ENCODE peak calls at places on chromosomes 13 and 19, in ten cellular contexts. T is germinal center, D is NCI-H774, Z is OCI-LY7, J is tibial nerve, A is progenitor cell of endocrine pancreas, P is globus pallidus, S is HS-5, R is A172, Q is PC-9. Y is an unnamed sample.

GRCh38 chr19:1164684-1165531 is 9.2 kb downstream of the SBNO2 start:
- DNase-seq in S (no peak), D (no peak), J (no peak), A (no peak), T (no peak), R (no peak), Q (peak; percentile 26), Z (no peak), P (no peak), Y (no peak)

GRCh38 chr13:31261241-31261640 is 61.5 kb downstream of the B3GLCT start:
- DNase-seq in Q (no peak), R (no peak), Z (no peak), P (no peak), T (no peak), A (no peak), J (no peak), S (no peak), D (no peak), Y (no peak)

GRCh38 chr13:30873519-30873918 is 32.6 kb upstream of the MEDAG start:
- DNase-seq in Q (no peak), Z (no peak), P (no peak), D (no peak), R (peak; percentile 14), S (no peak), A (no peak), T (no peak), J (no peak), Y (no peak)

GRCh38 chr19:33677745-33678426 is 56.1 kb downstream of the CHST8 start:
- DNase-seq in R (no peak), Z (no peak), P (no peak), T (no peak), S (no peak), J (no peak), D (no peak), A (peak; percentile 41), Q (no peak), Y (no peak)

GRCh38 chr13:101150998-101151397 is 265.3 kb downstream of the NALCN start:
- DNase-seq in Q (no peak), D (no peak), S (no peak), J (peak; percentile 23), A (no peak), R (no peak), T (peak; percentile 10), P (peak; percentile 30), Z (no peak), Y (no peak)

GRCh38 chr19:38006361-38007045 is 99.5 kb downstream of the SIPA1L3 start:
- DNase-seq in Q (no peak), A (no peak), T (peak; percentile 38), R (no peak), D (no peak), J (no peak), Z (peak; percentile 38), P (no peak), S (no peak), Y (no peak)

GRCh38 chr19:35731779-35732405 is 10.4 kb downstream of the IGFLR1 start:
- DNase-seq in T (no peak), Q (no peak), Z (no peak), A (no peak), P (no peak), R (no peak), J (no peak), D (no peak), S (no peak), Y (no peak)

GRCh38 chr13:29567411-29567810 is 28.1 kb downstream of the SLC7A1 start:
- DNase-seq in J (no peak), Q (no peak), D (no peak), P (no peak), T (no peak), A (no peak), R (no peak), S (no peak), Z (no peak), Y (no peak)

GRCh38 chr13:112702341-112702982 is 12.6 kb downstream of the ATP11A start:
- DNase-seq in A (no peak), J (no peak), D (no peak), Q (no peak), R (no peak), P (no peak), Z (no peak), T (no peak), S (no peak), Y (no peak)

GRCh38 chr19:50478901-50479715 is 2.5 kb upstream of the GARIN5A start:
- DNase-seq in P (no peak), Z (peak; percentile 23), A (no peak), T (no peak), R (peak; percentile 78), S (no peak), J (no peak), Q (no peak), D (no peak), Y (no peak)

GRCh38 chr13:113183450-113184129 is 24.9 kb downstream of the PCID2 start:
- DNase-seq in P (peak; percentile 12), T (no peak), J (no peak), Q (no peak), D (no peak), Z (no peak), A (no peak), R (no peak), S (no peak), Y (no peak)

GRCh38 chr19:19595171-19595701 is 23.3 kb downstream of the PBX4 start:
- DNase-seq in T (peak; percentile 29), Q (peak; percentile 99), A (no peak), R (peak; percentile 47), D (no peak), J (peak; percentile 6), P (no peak), S (no peak), Z (no peak), Y (no peak)

GRCh38 chr19:44635581-44636438 is 7.9 kb upstream of the PVR start:
- DNase-seq in D (no peak), R (peak; percentile 25), Q (peak; percentile 58), A (no peak), J (no peak), T (no peak), S (no peak), P (no peak), Z (no peak), Y (no peak)

GRCh38 chr19:38210458-38210987 is 13.5 kb downstream of the DPF1 start:
- DNase-seq in P (peak; percentile 84), T (no peak), S (no peak), Z (no peak), J (no peak), D (no peak), R (no peak), Q (no peak), A (peak; percentile 42), Y (no peak)

GRCh38 chr19:40610396-40611064 is 9.4 kb downstream of the LTBP4 start:
- DNase-seq in Z (no peak), R (no peak), A (no peak), D (peak; percentile 50), P (peak; percentile 55), T (no peak), S (no peak), J (no peak), Q (no peak), Y (no peak)

GRCh38 chr19:35357867-35358573 is at the start of gene FFAR3:
- DNase-seq in T (no peak), Q (no peak), R (no peak), D (no peak), A (no peak), J (peak; percentile 17), P (peak; percentile 54), S (no peak), Z (no peak), Y (no peak)

GRCh38 chr13:46896346-46897138 is at the start of gene HTR2A:
- DNase-seq in Z (no peak), P (peak; percentile 24), S (no peak), T (no peak), D (no peak), Q (no peak), A (no peak), J (no peak), R (no peak), Y (no peak)

GRCh38 chr13:94716016-94716415 is 3.7 kb upstream of the SOX21 start:
- DNase-seq in P (no peak), J (no peak), A (no peak), R (peak; percentile 13), Z (no peak), S (no peak), Q (no peak), D (no peak), T (no peak), Y (no peak)

GRCh38 chr19:50835785-50836542 is 2.6 kb upstream of the KLK15 start:
- DNase-seq in T (peak; percentile 88), P (peak; percentile 33), Z (peak; percentile 65), R (peak; percentile 65), A (peak; percentile 93), D (peak; percentile 79), S (no peak), J (peak; percentile 54), Q (peak; percentile 67), Y (peak; percentile 9)

GRCh38 chr19:49635530-49636229 is 4.3 kb downstream of the RRAS start:
- DNase-seq in D (no peak), R (peak; percentile 68), P (no peak), Z (no peak), T (no peak), A (no peak), Q (no peak), S (no peak), J (no peak), Y (no peak)

Y was measured in NCI-H2029 treated with DMSO at 0.1 percent for 48 hours.